ENCODE peak calls at places on chromosomes 7 and 10, in five cellular contexts. One of them, this sample, is unnamed.

GRCh38 chr10:127091354-127091753 is 105.0 kb downstream of the INSYN2A start:
- DNase-seq in RWPE1: no peak
- DNase-seq in upper lobe of right lung: no peak
- DNase-seq in psoas muscle: no peak
- DNase-seq in CD8-positive, alpha-beta memory T cell: no peak
- DNase-seq in this sample: no peak

GRCh38 chr10:127028556-127028955 is 123.3 kb downstream of the DOCK1 start:
- DNase-seq in RWPE1: no peak
- DNase-seq in upper lobe of right lung: no peak
- DNase-seq in CD8-positive, alpha-beta memory T cell: no peak
- DNase-seq in psoas muscle: no peak
- DNase-seq in this sample: no peak

GRCh38 chr7:70678621-70679251 is 453.2 kb upstream of the GALNT17 start:
- DNase-seq in RWPE1: no peak
- DNase-seq in psoas muscle: no peak
- DNase-seq in CD8-positive, alpha-beta memory T cell: no peak
- DNase-seq in upper lobe of right lung: no peak
- DNase-seq in this sample: no peak

GRCh38 chr10:132185601-132186487 is 904 bp upstream of the DPYSL4 start:
- DNase-seq in upper lobe of right lung: no peak
- DNase-seq in CD8-positive, alpha-beta memory T cell: peak; percentile 60
- DNase-seq in psoas muscle: peak; percentile 49
- DNase-seq in RWPE1: peak; percentile 71
- DNase-seq in this sample: no peak

GRCh38 chr7:50418526-50418925 is 31.6 kb downstream of the FIGNL1 start:
- DNase-seq in upper lobe of right lung: no peak
- DNase-seq in RWPE1: no peak
- DNase-seq in psoas muscle: no peak
- DNase-seq in CD8-positive, alpha-beta memory T cell: no peak
- DNase-seq in this sample: no peak

GRCh38 chr10:122323941-122324675 is 50.4 kb upstream of the PLEKHA1 start:
- DNase-seq in CD8-positive, alpha-beta memory T cell: no peak
- DNase-seq in upper lobe of right lung: no peak
- DNase-seq in RWPE1: peak; percentile 78
- DNase-seq in psoas muscle: no peak
- DNase-seq in this sample: no peak

GRCh38 chr10:22637491-22637890 is 76.9 kb downstream of the PIP4K2A start:
- DNase-seq in RWPE1: no peak
- DNase-seq in upper lobe of right lung: no peak
- DNase-seq in CD8-positive, alpha-beta memory T cell: no peak
- DNase-seq in psoas muscle: no peak
- DNase-seq in this sample: no peak

GRCh38 chr7:104328308-104328969 is at the start of gene LHFPL3:
- DNase-seq in RWPE1: no peak
- DNase-seq in upper lobe of right lung: no peak
- DNase-seq in CD8-positive, alpha-beta memory T cell: no peak
- DNase-seq in psoas muscle: no peak
- DNase-seq in this sample: no peak

GRCh38 chr7:151936207-151936606 is 20.0 kb upstream of the GALNTL5 start:
- DNase-seq in psoas muscle: no peak
- DNase-seq in upper lobe of right lung: no peak
- DNase-seq in CD8-positive, alpha-beta memory T cell: no peak
- DNase-seq in RWPE1: no peak
- DNase-seq in this sample: no peak

GRCh38 chr7:120273476-120273975 is 551 bp downstream of the KCND2 start:
- DNase-seq in RWPE1: peak; percentile 8
- DNase-seq in CD8-positive, alpha-beta memory T cell: no peak
- DNase-seq in psoas muscle: peak; percentile 40
- DNase-seq in upper lobe of right lung: peak; percentile 67
- DNase-seq in this sample: no peak

DNA sequence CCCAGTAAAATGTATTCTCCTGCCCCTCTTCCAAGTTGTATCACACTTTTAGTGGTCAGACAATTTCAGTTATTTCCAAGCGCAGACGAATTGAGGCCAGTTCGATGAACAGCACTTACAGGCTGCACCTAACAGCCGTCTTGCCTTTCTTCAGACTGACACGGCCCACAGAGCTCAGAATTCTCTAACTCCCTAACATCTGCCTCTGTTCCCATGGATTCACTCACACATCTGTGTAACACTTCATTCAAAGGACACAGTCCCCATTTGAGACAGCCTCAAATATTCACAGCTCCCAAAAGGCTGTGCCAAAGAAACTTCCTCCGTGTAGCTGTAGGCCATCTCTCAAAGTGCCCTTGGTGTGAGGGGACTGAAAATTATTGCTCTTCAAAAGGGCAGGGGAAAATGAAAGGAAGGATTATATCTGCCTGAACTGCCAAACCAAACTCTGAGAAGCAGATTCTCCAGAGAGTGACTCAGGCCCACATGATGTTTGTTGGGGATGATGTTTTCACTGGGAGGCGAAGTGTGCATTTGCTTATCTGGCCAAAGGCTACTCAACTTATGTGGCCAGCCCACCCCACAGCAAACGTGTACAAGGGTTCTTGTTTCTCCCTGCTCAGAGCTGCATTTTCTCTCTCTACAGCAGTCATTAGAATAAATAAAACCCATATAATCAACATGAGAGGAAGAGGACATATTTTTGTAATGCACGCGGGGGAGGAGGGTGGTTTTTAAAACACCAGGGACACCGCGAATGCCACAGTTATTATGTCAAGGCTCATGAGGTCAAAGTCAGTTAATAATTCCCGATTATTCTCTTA is 302.4 kb upstream of the NFE2L3 start:
- DNase-seq in CD8-positive, alpha-beta memory T cell: no peak
- DNase-seq in upper lobe of right lung: no peak
- DNase-seq in psoas muscle: no peak
- DNase-seq in RWPE1: no peak
- DNase-seq in this sample: peak; percentile 98
- H3K27ac ChIP-seq in CD8-positive, alpha-beta memory T cell: no peak overlapping the region
- H3K27ac ChIP-seq in upper lobe of right lung: peak overlapping the region; percentile 59
- H3K27ac ChIP-seq in psoas muscle: peak overlapping the region; percentile 85
- H3K27ac ChIP-seq in RWPE1: no peak overlapping the region
- H3K27ac ChIP-seq in this sample: peak overlapping the region; percentile 97

GRCh38 chr7:102125127-102125561 is 161.5 kb upstream of the SH2B2 start:
- DNase-seq in psoas muscle: peak; percentile 62
- DNase-seq in upper lobe of right lung: peak; percentile 92
- DNase-seq in CD8-positive, alpha-beta memory T cell: no peak
- DNase-seq in RWPE1: peak; percentile 49
- DNase-seq in this sample: peak; percentile 87
- H3K27ac ChIP-seq in psoas muscle: no peak overlapping the region
- H3K27ac ChIP-seq in upper lobe of right lung: no peak overlapping the region
- H3K27ac ChIP-seq in CD8-positive, alpha-beta memory T cell: no peak overlapping the region
- H3K27ac ChIP-seq in RWPE1: peak overlapping the region; percentile 55
- H3K27ac ChIP-seq in this sample: peak overlapping the region; percentile 69

GRCh38 chr7:37216156-37216839 is 232.4 kb downstream of the ELMO1 start:
- DNase-seq in RWPE1: no peak
- DNase-seq in upper lobe of right lung: no peak
- DNase-seq in psoas muscle: no peak
- DNase-seq in CD8-positive, alpha-beta memory T cell: no peak
- DNase-seq in this sample: no peak

GRCh38 chr7:37216923-37217322 is 231.7 kb downstream of the ELMO1 start:
- DNase-seq in CD8-positive, alpha-beta memory T cell: no peak
- DNase-seq in upper lobe of right lung: no peak
- DNase-seq in RWPE1: no peak
- DNase-seq in psoas muscle: no peak
- DNase-seq in this sample: no peak

GRCh38 chr7:37218956-37219355 is 229.7 kb downstream of the ELMO1 start:
- DNase-seq in psoas muscle: no peak
- DNase-seq in CD8-positive, alpha-beta memory T cell: no peak
- DNase-seq in RWPE1: no peak
- DNase-seq in upper lobe of right lung: no peak
- DNase-seq in this sample: no peak

GRCh38 chr7:37212526-37212925 is 236.1 kb downstream of the ELMO1 start:
- DNase-seq in CD8-positive, alpha-beta memory T cell: no peak
- DNase-seq in RWPE1: no peak
- DNase-seq in psoas muscle: no peak
- DNase-seq in upper lobe of right lung: no peak
- DNase-seq in this sample: no peak

GRCh38 chr7:37215524-37215923 is 233.1 kb downstream of the ELMO1 start:
- DNase-seq in psoas muscle: no peak
- DNase-seq in RWPE1: no peak
- DNase-seq in CD8-positive, alpha-beta memory T cell: no peak
- DNase-seq in upper lobe of right lung: no peak
- DNase-seq in this sample: no peak
- H3K27ac ChIP-seq in psoas muscle: no peak overlapping the region
- H3K27ac ChIP-seq in RWPE1: no peak overlapping the region
- H3K27ac ChIP-seq in CD8-positive, alpha-beta memory T cell: no peak overlapping the region
- H3K27ac ChIP-seq in upper lobe of right lung: no peak overlapping the region
- H3K27ac ChIP-seq in this sample: no peak overlapping the region

DNA sequence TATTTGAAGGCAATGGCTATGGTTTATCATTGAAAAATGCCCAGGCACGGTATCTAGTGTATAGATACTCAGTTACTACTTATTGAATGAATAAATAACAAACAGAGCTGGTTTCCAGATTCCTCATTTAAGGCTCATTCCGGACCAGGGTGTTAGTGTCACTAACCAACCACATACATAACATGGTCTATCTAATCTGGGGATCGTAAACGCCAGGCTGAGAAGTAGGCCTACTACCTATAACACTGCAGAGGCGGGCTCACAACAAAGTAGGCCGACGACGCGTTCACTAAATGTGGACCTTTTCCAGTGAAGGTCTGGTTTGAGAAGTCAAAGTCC is 423 bp downstream of the LSM5 start:
- DNase-seq in RWPE1: no peak
- DNase-seq in CD8-positive, alpha-beta memory T cell: no peak
- DNase-seq in psoas muscle: no peak
- DNase-seq in upper lobe of right lung: no peak
- DNase-seq in this sample: no peak
- H3K27ac ChIP-seq in RWPE1: peak overlapping the region; percentile 82
- H3K27ac ChIP-seq in CD8-positive, alpha-beta memory T cell: peak overlapping the region; percentile 87
- H3K27ac ChIP-seq in psoas muscle: peak overlapping the region; percentile 87
- H3K27ac ChIP-seq in upper lobe of right lung: peak overlapping the region; percentile 82
- H3K27ac ChIP-seq in this sample: peak overlapping the region; percentile 64

DNA sequence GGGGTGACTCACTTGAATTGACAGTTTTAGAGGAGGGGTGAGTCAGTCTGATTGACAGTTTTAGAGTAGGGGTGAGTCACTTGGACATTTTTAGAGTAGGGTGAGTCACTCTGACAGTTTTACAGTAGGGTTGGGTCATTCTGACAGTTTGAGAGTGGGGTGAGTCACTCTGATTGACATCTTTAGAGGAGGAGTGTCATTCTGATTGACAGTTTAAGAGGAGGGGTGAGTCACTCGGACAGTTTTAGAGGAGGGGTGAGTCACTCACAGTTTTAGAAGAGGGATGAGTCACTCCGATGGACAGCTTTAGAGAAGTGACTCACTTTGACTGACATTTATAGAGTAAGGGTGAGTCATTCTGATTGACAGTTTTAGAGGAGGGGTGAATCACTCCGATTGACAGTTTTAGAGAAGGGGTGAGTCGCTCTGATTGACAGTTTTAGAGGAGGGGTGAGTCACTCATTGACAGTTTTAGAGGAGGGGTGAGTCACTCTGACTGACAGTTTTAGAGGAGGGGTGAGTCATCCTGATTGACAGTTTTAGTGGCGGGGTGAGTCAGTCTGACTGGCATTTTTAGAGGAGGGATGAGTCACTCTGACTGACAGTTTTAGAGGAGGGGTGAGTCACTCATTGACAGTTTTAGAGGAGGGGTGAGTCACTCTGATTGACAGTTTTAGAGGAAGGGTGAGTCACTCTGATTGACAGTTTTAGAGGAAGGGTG is 595.9 kb downstream of the DNAJB6 start:
- DNase-seq in RWPE1: no peak
- DNase-seq in upper lobe of right lung: no peak
- DNase-seq in psoas muscle: no peak
- DNase-seq in CD8-positive, alpha-beta memory T cell: no peak
- DNase-seq in this sample: peak; percentile 1
- H3K27ac ChIP-seq in RWPE1: no peak overlapping the region
- H3K27ac ChIP-seq in upper lobe of right lung: no peak overlapping the region
- H3K27ac ChIP-seq in psoas muscle: no peak overlapping the region
- H3K27ac ChIP-seq in CD8-positive, alpha-beta memory T cell: no peak overlapping the region
- H3K27ac ChIP-seq in this sample: no peak overlapping the region

This sample was measured in brain microvascular endothelial cell.